ENCODE peak calls at places on chromosomes 1 and 21, in six cellular contexts. B, C, D, V, L and P are unnamed samples.

GRCh38 chr1:175152006-175152652 is 40.4 kb downstream of the KIAA0040 start:
- DNase-seq in V (peak; percentile 51), C (peak; percentile 38), L (peak; percentile 56), D (peak; percentile 20), B (no peak), P (no peak)

GRCh38 chr1:167862432-167863076 is 51.4 kb downstream of the ADCY10 start:
- DNase-seq in D (no peak), L (peak; percentile 59), V (no peak), C (no peak), B (no peak), P (no peak)

GRCh38 chr1:203306089-203306969 is 1.0 kb downstream of the BTG2 start:
- DNase-seq in C (peak; percentile 80), B (peak; percentile 59), L (peak; percentile 65), V (peak; percentile 91), D (peak; percentile 81), P (peak; percentile 82)

GRCh38 chr1:89566761-89567174 is 42.1 kb downstream of the LRRC8B start:
- DNase-seq in D (peak; percentile 46), V (no peak), L (no peak), C (peak; percentile 49), B (no peak), P (no peak)

GRCh38 chr1:39977202-39977601 is 22.3 kb downstream of the MFSD2A start:
- DNase-seq in L (peak; percentile 39), B (no peak), C (no peak), D (no peak), V (no peak), P (no peak)

GRCh38 chr1:234216116-234216703 is 157.0 kb upstream of the COA6 start:
- DNase-seq in V (no peak), B (no peak), D (no peak), L (no peak), C (no peak), P (no peak)

GRCh38 chr1:59640851-59641250 is 173.9 kb upstream of the HOOK1 start:
- DNase-seq in V (no peak), B (no peak), C (peak; percentile 35), L (no peak), D (no peak), P (no peak)

GRCh38 chr1:183318433-183318832 is 99.7 kb downstream of the NMNAT2 start:
- DNase-seq in D (peak; percentile 82), L (peak; percentile 60), V (peak; percentile 93), C (peak; percentile 73), B (peak; percentile 83), P (peak; percentile 28)

GRCh38 chr1:214146523-214146922 is 134.4 kb upstream of the SMYD2 start:
- DNase-seq in D (no peak), L (peak; percentile 44), V (no peak), C (no peak), B (no peak), P (no peak)

GRCh38 chr1:81325404-81325803 is 475.3 kb upstream of the ADGRL2 start:
- DNase-seq in B (no peak), L (no peak), D (no peak), V (no peak), C (no peak), P (no peak)

GRCh38 chr21:41680444-41681335 is 86.2 kb downstream of the RIPK4 start:
- DNase-seq in V (no peak), B (no peak), D (no peak), C (no peak), L (peak; percentile 71), P (peak; percentile 58)

GRCh38 chr1:92511541-92511940 is 24.8 kb upstream of the GFI1 start:
- DNase-seq in C (no peak), V (no peak), D (no peak), B (no peak), L (no peak), P (no peak)

GRCh38 chr1:1072299-1072848 is 1.7 kb downstream of the RNF223 start:
- DNase-seq in D (no peak), C (no peak), V (no peak), L (no peak), B (no peak), P (no peak)

GRCh38 chr1:226711976-226712778 is 26.9 kb downstream of the ITPKB start:
- DNase-seq in L (no peak), V (no peak), D (no peak), B (no peak), C (no peak), P (no peak)

GRCh38 chr1:119790481-119791198 is 20.6 kb downstream of the REG4 start:
- DNase-seq in C (no peak), B (no peak), V (no peak), D (no peak), L (peak; percentile 16), P (no peak)

GRCh38 chr1:223662943-223663342 is 2.6 kb downstream of the CAPN8 start:
- DNase-seq in V (no peak), L (no peak), D (no peak), C (no peak), B (no peak), P (no peak)

GRCh38 chr1:232904131-232904530 is 46.3 kb upstream of the NTPCR start:
- DNase-seq in B (no peak), D (no peak), C (no peak), L (no peak), V (no peak), P (no peak)

GRCh38 chr1:119449964-119450363 is 35.0 kb downstream of the HSD3B2 start:
- DNase-seq in B (no peak), C (no peak), V (no peak), D (no peak), L (peak; percentile 54), P (no peak)

DNA sequence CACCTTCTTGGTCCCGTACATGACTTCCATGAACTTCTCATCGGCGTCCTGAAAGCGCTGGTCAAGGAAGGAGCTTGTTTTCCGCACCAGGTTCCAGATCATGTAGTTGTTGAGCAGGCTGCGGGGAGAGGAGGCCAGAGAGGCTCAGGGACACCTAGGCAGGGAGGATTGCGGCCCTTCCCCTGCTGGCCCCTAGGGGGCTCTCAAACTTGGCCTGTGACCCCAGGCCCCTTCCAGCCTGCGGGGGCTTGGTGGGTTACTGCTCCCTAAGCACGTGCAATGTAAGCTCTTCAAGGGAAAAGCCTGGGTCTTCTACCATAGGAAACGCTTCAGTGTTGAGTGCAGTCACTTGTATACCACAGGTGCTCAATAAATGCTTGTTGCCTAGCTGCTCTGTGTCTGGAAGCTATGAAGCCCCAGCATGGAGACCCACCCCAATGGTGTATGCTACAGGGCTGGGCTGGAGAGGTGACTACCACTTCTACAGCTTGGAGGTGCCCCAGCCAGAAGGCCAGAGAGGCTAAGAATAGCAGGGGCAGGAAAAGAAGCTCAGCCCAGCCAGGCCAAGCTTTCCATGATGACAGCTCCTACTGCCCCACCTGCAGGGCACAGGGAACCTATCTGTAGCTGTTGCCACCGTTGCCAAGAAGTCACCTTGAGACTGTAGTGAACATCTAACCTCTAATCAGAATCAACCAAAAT is 45.1 kb downstream of the ECE1 start:
- DNase-seq in D (no peak), C (no peak), V (no peak), B (no peak), L (no peak), P (no peak)
- TF ChIP-seq CTCF in D (no peak), C (peak; percentile 20), V (no peak), B (peak; percentile 28), L (peak; percentile 62), P (no peak)

DNA sequence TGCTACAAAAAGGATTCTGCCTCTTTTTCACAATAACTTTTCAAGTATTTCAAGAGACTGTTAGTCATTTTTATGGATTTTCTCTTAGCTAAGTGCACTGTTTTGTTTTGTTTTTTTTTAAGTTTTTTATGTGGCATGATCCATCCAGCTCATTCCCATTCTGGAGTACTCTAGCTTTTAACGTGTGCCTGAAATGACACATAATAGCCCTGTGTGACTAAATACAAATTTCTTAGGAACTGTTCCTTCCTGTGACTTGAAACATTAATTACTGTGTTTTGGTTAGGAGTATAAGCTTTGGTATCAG is 143.9 kb downstream of the HS2ST1 start:
- DNase-seq in D (no peak), C (no peak), V (no peak), B (no peak), L (peak; percentile 6), P (no peak)
- H3K4me3 ChIP-seq in D (no peak overlapping the region), C (peak overlapping the region; percentile 19), V (peak overlapping the region; percentile 36), B (no peak overlapping the region), L (no peak overlapping the region), P (no peak overlapping the region)

GRCh38 chr1:35192056-35192852 is 691 bp downstream of the SFPQ start:
- DNase-seq in V (peak; percentile 82), C (peak; percentile 88), B (no peak), L (peak; percentile 72), D (peak; percentile 82), P (no peak)
- TF ChIP-seq CTCF in V (peak; percentile 26), C (peak; percentile 28), B (peak; percentile 31), L (no peak), D (no peak), P (peak; percentile 36)

GRCh38 chr1:113041569-113042335 is 31.2 kb upstream of the LRIG2 start:
- DNase-seq in C (no peak), B (no peak), D (no peak), L (no peak), V (no peak), P (no peak)

GRCh38 chr1:113042336-113043143 is 30.5 kb upstream of the LRIG2 start:
- DNase-seq in L (peak; percentile 90), C (peak; percentile 62), B (peak; percentile 69), V (peak; percentile 62), D (peak; percentile 41), P (no peak)

GRCh38 chr1:113048064-113048463 is 24.9 kb upstream of the LRIG2 start:
- DNase-seq in V (no peak), D (no peak), L (no peak), B (no peak), C (no peak), P (no peak)

GRCh38 chr1:113040718-113041412 is 32.1 kb upstream of the LRIG2 start:
- DNase-seq in V (no peak), L (no peak), D (no peak), B (no peak), C (no peak), P (no peak)

GRCh38 chr1:113046569-113046968 is 26.4 kb upstream of the LRIG2 start:
- DNase-seq in D (no peak), L (no peak), V (no peak), B (no peak), C (no peak), P (no peak)
- H3K4me3 ChIP-seq in D (no peak overlapping the region), L (no peak overlapping the region), V (no peak overlapping the region), B (no peak overlapping the region), C (no peak overlapping the region), P (no peak overlapping the region)

GRCh38 chr1:11980676-11980972 is 380 bp downstream of the MFN2 start:
- DNase-seq in B (no peak), L (no peak), V (no peak), D (no peak), C (no peak), P (no peak)

GRCh38 chr1:11981378-11982009 is 1.2 kb downstream of the MFN2 start:
- DNase-seq in L (peak; percentile 88), C (no peak), V (no peak), D (no peak), B (no peak), P (no peak)

GRCh38 chr1:11979818-11980675 is at the start of gene MFN2:
- DNase-seq in B (peak; percentile 64), D (peak; percentile 94), V (peak; percentile 97), C (peak; percentile 95), L (peak; percentile 96), P (peak; percentile 86)

GRCh38 chr1:11984121-11984520 is 3.9 kb downstream of the MFN2 start:
- DNase-seq in D (no peak), L (no peak), V (no peak), B (no peak), C (no peak), P (no peak)

GRCh38 chr1:11982010-11982392 is 1.8 kb downstream of the MFN2 start:
- DNase-seq in B (no peak), C (no peak), D (no peak), V (no peak), L (no peak), P (no peak)
- TF ChIP-seq CTCF in B (peak; percentile 20), C (no peak), D (no peak), V (peak; percentile 7), L (peak; percentile 59), P (peak; percentile 34)